ENCODE peak calls at places on chromosome 14, in eight cellular contexts. One of them, this sample, is unnamed.

GRCh38 chr14:51562816-51563215 is 88.9 kb upstream of the FRMD6 start:
- DNase-seq in SK-N-SH: no peak
- DNase-seq in OCI-LY7: no peak
- DNase-seq in PC-3: peak
- DNase-seq in MM.1S: no peak
- DNase-seq in hepatocyte: no peak
- DNase-seq in neural progenitor cell: no peak
- DNase-seq in HCT116: no peak
- DNase-seq in this sample: peak

GRCh38 chr14:55535521-55536207 is 44.3 kb upstream of the KTN1 start:
- DNase-seq in OCI-LY7: no peak
- DNase-seq in MM.1S: no peak
- DNase-seq in PC-3: peak
- DNase-seq in HCT116: no peak
- DNase-seq in hepatocyte: no peak
- DNase-seq in SK-N-SH: no peak
- DNase-seq in neural progenitor cell: no peak
- DNase-seq in this sample: no peak

GRCh38 chr14:68816183-68816942 is 23.5 kb upstream of the ZFP36L1 start:
- DNase-seq in neural progenitor cell: peak
- DNase-seq in PC-3: peak
- DNase-seq in SK-N-SH: peak
- DNase-seq in OCI-LY7: peak
- DNase-seq in hepatocyte: peak
- DNase-seq in MM.1S: peak
- DNase-seq in HCT116: no peak
- DNase-seq in this sample: peak

GRCh38 chr14:73452341-73453191 is 5.8 kb downstream of the NUMB start:
- DNase-seq in MM.1S: no peak
- DNase-seq in PC-3: peak
- DNase-seq in neural progenitor cell: no peak
- DNase-seq in HCT116: no peak
- DNase-seq in SK-N-SH: no peak
- DNase-seq in hepatocyte: no peak
- DNase-seq in OCI-LY7: peak
- DNase-seq in this sample: peak

GRCh38 chr14:99682809-99683618 is 1.1 kb upstream of the CYP46A1 start:
- DNase-seq in MM.1S: peak
- DNase-seq in neural progenitor cell: peak
- DNase-seq in SK-N-SH: peak
- DNase-seq in hepatocyte: peak
- DNase-seq in OCI-LY7: peak
- DNase-seq in HCT116: peak
- DNase-seq in PC-3: peak
- DNase-seq in this sample: peak

GRCh38 chr14:99230271-99231141 is 41.5 kb downstream of the BCL11B start:
- DNase-seq in MM.1S: peak
- DNase-seq in hepatocyte: peak
- DNase-seq in neural progenitor cell: peak
- DNase-seq in PC-3: no peak
- DNase-seq in HCT116: no peak
- DNase-seq in SK-N-SH: no peak
- DNase-seq in OCI-LY7: no peak
- DNase-seq in this sample: peak

GRCh38 chr14:38127784-38128183 is 79.9 kb upstream of the SSTR1 start:
- DNase-seq in neural progenitor cell: no peak
- DNase-seq in HCT116: no peak
- DNase-seq in PC-3: no peak
- DNase-seq in SK-N-SH: no peak
- DNase-seq in MM.1S: no peak
- DNase-seq in OCI-LY7: peak
- DNase-seq in hepatocyte: no peak
- DNase-seq in this sample: peak

GRCh38 chr14:70208380-70208779 is 19.6 kb upstream of the SLC8A3 start:
- DNase-seq in PC-3: no peak
- DNase-seq in OCI-LY7: no peak
- DNase-seq in HCT116: no peak
- DNase-seq in hepatocyte: no peak
- DNase-seq in SK-N-SH: no peak
- DNase-seq in neural progenitor cell: no peak
- DNase-seq in MM.1S: no peak
- DNase-seq in this sample: no peak

GRCh38 chr14:100400115-100400514 is 77.0 kb downstream of the SLC25A47 start:
- DNase-seq in OCI-LY7: no peak
- DNase-seq in SK-N-SH: peak
- DNase-seq in MM.1S: no peak
- DNase-seq in PC-3: peak
- DNase-seq in HCT116: no peak
- DNase-seq in neural progenitor cell: no peak
- DNase-seq in hepatocyte: no peak
- DNase-seq in this sample: no peak

GRCh38 chr14:99131632-99132271 is 140.2 kb downstream of the BCL11B start:
- DNase-seq in MM.1S: no peak
- DNase-seq in hepatocyte: no peak
- DNase-seq in HCT116: no peak
- DNase-seq in OCI-LY7: no peak
- DNase-seq in neural progenitor cell: no peak
- DNase-seq in PC-3: no peak
- DNase-seq in SK-N-SH: no peak
- DNase-seq in this sample: no peak

GRCh38 chr14:97282644-97283403 is 485.6 kb downstream of the VRK1 start:
- DNase-seq in PC-3: no peak
- DNase-seq in OCI-LY7: no peak
- DNase-seq in HCT116: no peak
- DNase-seq in SK-N-SH: no peak
- DNase-seq in neural progenitor cell: no peak
- DNase-seq in hepatocyte: no peak
- DNase-seq in MM.1S: no peak
- DNase-seq in this sample: no peak

GRCh38 chr14:66238969-66239368 is 247.2 kb upstream of the CCDC196 start:
- DNase-seq in OCI-LY7: no peak
- DNase-seq in PC-3: no peak
- DNase-seq in HCT116: no peak
- DNase-seq in neural progenitor cell: no peak
- DNase-seq in MM.1S: no peak
- DNase-seq in hepatocyte: no peak
- DNase-seq in SK-N-SH: no peak
- DNase-seq in this sample: no peak

GRCh38 chr14:58882577-58883018 is 244.8 kb downstream of the DACT1 start:
- DNase-seq in SK-N-SH: no peak
- DNase-seq in hepatocyte: peak
- DNase-seq in HCT116: no peak
- DNase-seq in PC-3: no peak
- DNase-seq in OCI-LY7: no peak
- DNase-seq in MM.1S: no peak
- DNase-seq in neural progenitor cell: no peak
- DNase-seq in this sample: peak

GRCh38 chr14:36047912-36048311 is 128.6 kb downstream of the PTCSC3 start:
- DNase-seq in hepatocyte: no peak
- DNase-seq in SK-N-SH: no peak
- DNase-seq in PC-3: no peak
- DNase-seq in MM.1S: no peak
- DNase-seq in OCI-LY7: no peak
- DNase-seq in neural progenitor cell: no peak
- DNase-seq in HCT116: no peak
- DNase-seq in this sample: no peak

GRCh38 chr14:61927015-61927414 is 164.8 kb downstream of the SNAPC1 start:
- DNase-seq in neural progenitor cell: no peak
- DNase-seq in PC-3: peak
- DNase-seq in OCI-LY7: no peak
- DNase-seq in SK-N-SH: no peak
- DNase-seq in hepatocyte: no peak
- DNase-seq in HCT116: no peak
- DNase-seq in MM.1S: no peak
- DNase-seq in this sample: peak

GRCh38 chr14:105525861-105526780 is at the start of gene TMEM121:
- DNase-seq in MM.1S: peak
- DNase-seq in HCT116: no peak
- DNase-seq in PC-3: no peak
- DNase-seq in hepatocyte: peak
- DNase-seq in neural progenitor cell: peak
- DNase-seq in OCI-LY7: no peak
- DNase-seq in SK-N-SH: peak
- DNase-seq in this sample: peak

DNA sequence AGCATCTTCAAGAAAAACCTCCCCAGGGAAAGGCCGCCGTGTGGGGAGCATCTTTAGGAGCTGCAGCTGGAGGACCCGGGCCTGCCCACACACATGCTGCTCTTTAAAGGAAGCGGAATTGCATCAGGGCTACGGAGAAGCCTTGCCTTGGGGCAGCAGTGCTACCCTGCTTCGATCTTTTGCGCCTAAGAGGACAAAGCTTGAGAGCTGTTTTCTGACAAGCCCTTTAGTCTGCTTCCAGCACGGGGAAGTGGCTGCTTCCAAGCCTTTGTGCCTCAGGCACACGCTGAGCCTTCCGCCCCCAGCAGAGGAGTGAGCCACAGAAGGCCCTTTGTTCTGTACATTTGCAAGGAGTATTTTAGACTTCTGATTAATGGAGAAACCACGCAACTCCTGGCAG is 31.5 kb downstream of the COA8 start:
- DNase-seq in OCI-LY7: no peak
- DNase-seq in SK-N-SH: no peak
- DNase-seq in neural progenitor cell: peak
- DNase-seq in PC-3: peak
- DNase-seq in hepatocyte: no peak
- DNase-seq in MM.1S: no peak
- DNase-seq in HCT116: no peak
- DNase-seq in this sample: peak
- TF ChIP-seq EZH2phosphoT487 in OCI-LY7: no peak
- TF ChIP-seq EZH2phosphoT487 in SK-N-SH: no peak
- TF ChIP-seq EZH2phosphoT487 in neural progenitor cell: no peak
- TF ChIP-seq EZH2phosphoT487 in PC-3: no peak
- TF ChIP-seq EZH2phosphoT487 in hepatocyte: no peak
- TF ChIP-seq EZH2phosphoT487 in MM.1S: no peak
- TF ChIP-seq EZH2phosphoT487 in HCT116: no peak
- TF ChIP-seq EZH2phosphoT487 in this sample: no peak

DNA sequence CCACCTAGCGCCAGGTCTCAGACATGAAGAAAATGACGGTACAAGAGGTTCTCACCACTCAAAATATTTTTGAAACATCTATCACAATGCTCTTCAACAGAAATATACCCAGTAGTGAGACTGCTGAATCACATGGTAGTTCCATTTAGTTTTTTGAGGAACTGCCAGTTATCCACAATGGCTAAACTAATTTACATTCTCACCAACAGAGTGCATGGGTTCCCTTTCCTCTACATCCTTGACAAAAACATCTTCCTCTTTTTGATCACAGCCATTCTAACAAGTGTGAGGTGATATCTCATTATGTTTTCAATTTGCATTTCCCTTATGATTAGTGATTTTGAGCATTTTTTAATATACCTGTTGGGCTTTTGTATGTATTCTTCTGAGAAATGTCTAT is 5.7 kb upstream of the GPR65 start:
- DNase-seq in neural progenitor cell: no peak
- DNase-seq in PC-3: no peak
- DNase-seq in MM.1S: no peak
- DNase-seq in HCT116: no peak
- DNase-seq in OCI-LY7: no peak
- DNase-seq in hepatocyte: no peak
- DNase-seq in SK-N-SH: no peak
- DNase-seq in this sample: no peak
- TF ChIP-seq EZH2phosphoT487 in neural progenitor cell: no peak
- TF ChIP-seq EZH2phosphoT487 in PC-3: no peak
- TF ChIP-seq EZH2phosphoT487 in MM.1S: no peak
- TF ChIP-seq EZH2phosphoT487 in HCT116: no peak
- TF ChIP-seq EZH2phosphoT487 in OCI-LY7: no peak
- TF ChIP-seq EZH2phosphoT487 in hepatocyte: no peak
- TF ChIP-seq EZH2phosphoT487 in SK-N-SH: no peak
- TF ChIP-seq EZH2phosphoT487 in this sample: no peak

GRCh38 chr14:101875726-101876268 is 88.6 kb upstream of the DYNC1H1 start:
- DNase-seq in neural progenitor cell: no peak
- DNase-seq in SK-N-SH: no peak
- DNase-seq in hepatocyte: no peak
- DNase-seq in OCI-LY7: no peak
- DNase-seq in HCT116: no peak
- DNase-seq in MM.1S: peak
- DNase-seq in PC-3: no peak
- DNase-seq in this sample: peak

GRCh38 chr14:101878222-101879211 is 85.9 kb upstream of the DYNC1H1 start:
- DNase-seq in MM.1S: no peak
- DNase-seq in PC-3: no peak
- DNase-seq in SK-N-SH: no peak
- DNase-seq in HCT116: no peak
- DNase-seq in hepatocyte: no peak
- DNase-seq in neural progenitor cell: no peak
- DNase-seq in OCI-LY7: peak
- DNase-seq in this sample: no peak

GRCh38 chr14:101875041-101875725 is 89.2 kb upstream of the DYNC1H1 start:
- DNase-seq in PC-3: no peak
- DNase-seq in SK-N-SH: no peak
- DNase-seq in neural progenitor cell: no peak
- DNase-seq in OCI-LY7: no peak
- DNase-seq in MM.1S: peak
- DNase-seq in HCT116: no peak
- DNase-seq in hepatocyte: no peak
- DNase-seq in this sample: no peak

GRCh38 chr14:101877766-101878165 is 86.6 kb upstream of the DYNC1H1 start:
- DNase-seq in hepatocyte: no peak
- DNase-seq in OCI-LY7: no peak
- DNase-seq in MM.1S: no peak
- DNase-seq in HCT116: no peak
- DNase-seq in neural progenitor cell: no peak
- DNase-seq in PC-3: no peak
- DNase-seq in SK-N-SH: no peak
- DNase-seq in this sample: no peak

DNA sequence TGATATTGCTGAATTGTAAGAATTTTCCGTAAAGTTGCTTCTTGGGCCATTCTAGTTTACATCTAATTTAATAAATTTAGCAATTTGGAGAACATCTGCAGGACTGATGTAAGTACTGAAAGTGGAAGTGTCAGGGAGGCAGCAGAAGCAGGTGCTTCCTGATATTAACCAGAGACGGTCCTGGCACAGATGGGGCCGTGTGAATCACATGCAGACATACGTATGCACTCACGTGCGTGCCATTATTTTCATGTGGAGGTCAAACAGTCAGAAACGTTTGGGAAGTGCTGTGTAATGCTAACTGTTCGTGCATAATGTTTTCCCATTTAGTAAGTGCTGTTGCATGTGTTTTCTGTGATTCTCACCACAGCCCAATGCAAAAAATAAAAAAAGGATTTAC is 87.8 kb upstream of the DYNC1H1 start:
- DNase-seq in OCI-LY7: peak
- DNase-seq in HCT116: no peak
- DNase-seq in hepatocyte: peak
- DNase-seq in neural progenitor cell: no peak
- DNase-seq in PC-3: no peak
- DNase-seq in SK-N-SH: peak
- DNase-seq in MM.1S: peak
- DNase-seq in this sample: peak
- TF ChIP-seq EZH2phosphoT487 in OCI-LY7: no peak
- TF ChIP-seq EZH2phosphoT487 in HCT116: no peak
- TF ChIP-seq EZH2phosphoT487 in hepatocyte: no peak
- TF ChIP-seq EZH2phosphoT487 in neural progenitor cell: no peak
- TF ChIP-seq EZH2phosphoT487 in PC-3: no peak
- TF ChIP-seq EZH2phosphoT487 in SK-N-SH: no peak
- TF ChIP-seq EZH2phosphoT487 in MM.1S: no peak
- TF ChIP-seq EZH2phosphoT487 in this sample: no peak

GRCh38 chr14:21711360-21711961 is 37.8 kb upstream of the OR4E1 start:
- DNase-seq in neural progenitor cell: peak
- DNase-seq in hepatocyte: peak
- DNase-seq in MM.1S: peak
- DNase-seq in HCT116: peak
- DNase-seq in OCI-LY7: peak
- DNase-seq in PC-3: peak
- DNase-seq in SK-N-SH: peak
- DNase-seq in this sample: peak
- TF ChIP-seq EZH2phosphoT487 in neural progenitor cell: no peak
- TF ChIP-seq EZH2phosphoT487 in hepatocyte: no peak
- TF ChIP-seq EZH2phosphoT487 in MM.1S: no peak
- TF ChIP-seq EZH2phosphoT487 in HCT116: no peak
- TF ChIP-seq EZH2phosphoT487 in OCI-LY7: no peak
- TF ChIP-seq EZH2phosphoT487 in PC-3: no peak
- TF ChIP-seq EZH2phosphoT487 in SK-N-SH: no peak
- TF ChIP-seq EZH2phosphoT487 in this sample: no peak

This sample was measured in GM23248.